ENCODE peak calls at places on chromosomes 11 and 22, in nine cellular contexts. D, Q, N, S, G, Z, V, M and O are unnamed samples.

GRCh38 chr11:85672111-85672875 is 7.4 kb upstream of the CREBZF start:
- DNase-seq in V (no peak), M (no peak), Q (no peak), S (no peak), D (no peak), Z (no peak), G (no peak), N (no peak), O (no peak)

GRCh38 chr11:92245700-92246270 is 21.2 kb downstream of the FAT3 start:
- DNase-seq in S (no peak), G (no peak), Q (no peak), Z (no peak), D (no peak), V (no peak), N (no peak), M (no peak), O (no peak)

GRCh38 chr22:40721266-40721665 is 42.0 kb downstream of the MCHR1 start:
- DNase-seq in D (no peak), Z (peak; percentile 8), N (no peak), S (no peak), V (peak; percentile 17), Q (peak; percentile 9), M (no peak), G (no peak), O (no peak)

GRCh38 chr22:43796567-43796966 is 15.5 kb downstream of the EFCAB6 start:
- DNase-seq in Q (no peak), N (no peak), V (peak; percentile 35), M (no peak), G (no peak), Z (peak; percentile 67), D (peak; percentile 53), S (no peak), O (peak; percentile 58)

GRCh38 chr22:47539374-47539773 is 776.9 kb downstream of the TBC1D22A start:
- DNase-seq in Q (no peak), S (no peak), Z (no peak), D (no peak), V (no peak), N (no peak), M (no peak), G (no peak), O (no peak)

GRCh38 chr11:31690041-31690440 is 121.1 kb downstream of the PAX6 start:
- DNase-seq in G (no peak), M (no peak), V (no peak), Z (peak; percentile 36), N (no peak), S (no peak), Q (no peak), D (no peak), O (peak; percentile 52)

GRCh38 chr11:128302425-128303186 is 284.8 kb downstream of the ETS1 start:
- DNase-seq in G (no peak), D (no peak), Z (no peak), Q (no peak), N (no peak), M (no peak), V (no peak), S (no peak), O (no peak)

GRCh38 chr11:58580311-58580710 is 1.4 kb downstream of the ZFP91 start:
- DNase-seq in M (no peak), Z (no peak), V (no peak), Q (no peak), G (no peak), D (no peak), N (no peak), S (no peak), O (no peak)

GRCh38 chr11:102111011-102111786 is 952 bp downstream of the YAP1 start:
- DNase-seq in D (no peak), Z (peak; percentile 92), Q (peak; percentile 89), S (peak; percentile 53), G (peak; percentile 85), N (no peak), V (peak; percentile 58), M (peak; percentile 82), O (peak; percentile 83)

GRCh38 chr22:38952382-38952993 is 4.9 kb upstream of the APOBEC3A start:
- DNase-seq in V (no peak), Z (no peak), G (peak; percentile 38), S (no peak), D (no peak), N (no peak), M (no peak), Q (no peak), O (no peak)

GRCh38 chr22:46131151-46131587 is 19.2 kb upstream of the PPARA start:
- DNase-seq in S (no peak), M (no peak), G (no peak), Z (no peak), V (no peak), Q (no peak), D (no peak), N (no peak), O (no peak)

GRCh38 chr11:6571434-6572008 is 31.9 kb downstream of the RRP8 start:
- DNase-seq in M (no peak), S (no peak), V (no peak), Q (no peak), D (no peak), Z (no peak), N (no peak), G (no peak), O (no peak)

GRCh38 chr11:63940786-63941185 is 2.0 kb downstream of the NAA40 start:
- DNase-seq in G (no peak), D (no peak), N (no peak), V (no peak), Z (no peak), Q (no peak), M (no peak), S (no peak), O (no peak)
- H3K4me3 ChIP-seq in G (no peak overlapping the region), D (no peak overlapping the region), N (no peak overlapping the region), V (no peak overlapping the region), Z (no peak overlapping the region), Q (no peak overlapping the region), M (no peak overlapping the region), S (no peak overlapping the region), O (no peak overlapping the region)

GRCh38 chr11:118265954-118266353 is 1.9 kb upstream of the MPZL2 start:
- DNase-seq in S (no peak), N (no peak), G (peak; percentile 69), V (peak; percentile 80), D (no peak), M (peak; percentile 12), Z (no peak), Q (no peak), O (no peak)

GRCh38 chr11:118260353-118260752 is 3.7 kb downstream of the MPZL2 start:
- DNase-seq in V (no peak), G (no peak), D (no peak), M (no peak), Z (no peak), S (no peak), Q (no peak), N (no peak), O (no peak)

GRCh38 chr11:118263694-118264567 is at the start of gene MPZL2:
- DNase-seq in G (no peak), Q (no peak), Z (no peak), S (no peak), V (peak; percentile 98), N (no peak), M (peak; percentile 16), D (no peak), O (no peak)

GRCh38 chr11:118264568-118265470 is 722 bp upstream of the MPZL2 start:
- DNase-seq in N (no peak), Z (no peak), V (peak; percentile 50), D (no peak), S (no peak), G (no peak), Q (no peak), M (no peak), O (no peak)

GRCh38 chr11:118263109-118263508 is 988 bp downstream of the MPZL2 start:
- DNase-seq in Q (no peak), G (no peak), D (no peak), Z (no peak), S (no peak), N (no peak), M (no peak), V (peak; percentile 13), O (no peak)
- H3K4me3 ChIP-seq in Q (peak overlapping the region; percentile 55), G (no peak overlapping the region), D (no peak overlapping the region), Z (no peak overlapping the region), S (no peak overlapping the region), N (no peak overlapping the region), M (no peak overlapping the region), V (peak overlapping the region; percentile 57), O (no peak overlapping the region)

GRCh38 chr11:1890856-1891830 is 552 bp downstream of the PRR33 start:
- DNase-seq in Z (no peak), N (no peak), V (no peak), S (no peak), G (no peak), D (no peak), Q (peak; percentile 74), M (peak; percentile 48), O (no peak)
- H3K4me3 ChIP-seq in Z (no peak overlapping the region), N (no peak overlapping the region), V (no peak overlapping the region), S (no peak overlapping the region), G (no peak overlapping the region), D (no peak overlapping the region), Q (peak overlapping the region; percentile 42), M (no peak overlapping the region), O (no peak overlapping the region)

DNA sequence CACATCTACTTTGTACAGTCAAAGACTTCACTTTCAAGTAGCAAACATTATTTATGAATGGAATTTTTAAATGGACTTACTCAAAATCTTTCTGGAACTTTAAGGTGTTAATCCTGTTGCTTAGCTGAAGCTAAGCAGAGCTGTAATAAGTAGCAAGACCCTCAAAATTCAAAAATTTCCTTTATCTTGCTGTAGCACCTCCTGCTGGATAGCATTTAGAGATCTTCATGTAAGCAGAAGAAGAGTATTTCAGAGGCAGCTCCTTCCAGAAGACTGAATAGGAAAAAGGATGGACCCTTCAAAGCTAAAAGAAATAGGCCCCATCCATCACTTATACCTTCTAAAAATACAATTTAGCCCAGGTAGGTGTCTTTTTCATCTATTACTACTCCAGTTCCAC is 3.4 kb downstream of the PHF21A start:
- DNase-seq in D (no peak), Q (no peak), G (no peak), M (no peak), V (no peak), Z (no peak), S (no peak), N (no peak), O (no peak)
- H3K4me3 ChIP-seq in D (no peak overlapping the region), Q (peak overlapping the region; percentile 78), G (no peak overlapping the region), M (no peak overlapping the region), V (no peak overlapping the region), Z (no peak overlapping the region), S (no peak overlapping the region), N (peak overlapping the region; percentile 82), O (no peak overlapping the region)

GRCh38 chr11:66420671-66421476 is at the start of gene NPAS4:
- DNase-seq in Z (no peak), M (no peak), S (no peak), V (no peak), Q (no peak), D (no peak), N (no peak), G (no peak), O (no peak)
- H3K4me3 ChIP-seq in Z (no peak within 1 kb of the TSS), M (no peak within 1 kb of the TSS), S (no peak within 1 kb of the TSS), V (no peak within 1 kb of the TSS), Q (peak within 1 kb of the TSS; percentile 32), D (no peak within 1 kb of the TSS), N (no peak within 1 kb of the TSS), G (no peak within 1 kb of the TSS), O (no peak within 1 kb of the TSS)